ENCODE peak calls at places on chromosomes 13 and 19, in six cellular contexts. Q is activated CD4-positive, alpha-beta T cell treated with anti-CD3 and anti-CD28 coated beads, Interleukin-2, amount 10 ng/mL, durations not matched to agents 7 days and 5 days; C is activated T-cell treated with anti-CD3 and anti-CD28 coated beads, Interleukin-2, amount 50 U/mL, for 4 hours; P is stimulated activated CD8-positive, alpha-beta memory T cell treated with anti-CD3 and anti-CD28 coated beads, Interleukin-2, amount 100 ng/mL, for 1 hour; S is choroid plexus epithelial cell; U is breast epithelium. E is an unnamed sample.

GRCh38 chr19:19324059-19324755 is 3.6 kb downstream of the MAU2 start:
- DNase-seq in Q (no peak), C (no peak), P (no peak), S (no peak), U (no peak), E (no peak)

GRCh38 chr19:47107201-47107952 is 6.2 kb downstream of the ZC3H4 start:
- DNase-seq in Q (peak; percentile 55), C (no peak), P (no peak), S (peak; percentile 36), U (no peak), E (peak; percentile 65)

GRCh38 chr13:43846496-43846895 is 33.0 kb downstream of the CCDC122 start:
- DNase-seq in Q (no peak), C (no peak), P (no peak), S (peak; percentile 65), U (no peak), E (no peak)

GRCh38 chr19:48292798-48293197 is 22.9 kb downstream of the ZNF114 start:
- DNase-seq in Q (no peak), C (no peak), P (no peak), S (peak; percentile 76), U (no peak), E (no peak)

GRCh38 chr13:21344662-21345176 is 114.4 kb downstream of the ZDHHC20 start:
- DNase-seq in Q (peak; percentile 55), C (no peak), P (no peak), S (no peak), U (no peak), E (peak; percentile 64)

GRCh38 chr19:56566904-56567273 is 379 bp upstream of the ZNF470 start:
- DNase-seq in Q (peak; percentile 53), C (peak; percentile 18), P (no peak), S (peak; percentile 34), U (peak; percentile 20), E (peak; percentile 46)

GRCh38 chr19:58518261-58519086 is 1.1 kb downstream of the ZBTB45 start:
- DNase-seq in Q (no peak), C (no peak), P (no peak), S (no peak), U (no peak), E (no peak)

GRCh38 chr19:12773571-12773970 is 1.8 kb downstream of the HOOK2 start:
- DNase-seq in Q (no peak), C (no peak), P (no peak), S (peak; percentile 52), U (no peak), E (no peak)

GRCh38 chr19:39845621-39846175 is 481 bp downstream of the FBL start:
- DNase-seq in Q (no peak), C (no peak), P (no peak), S (peak; percentile 23), U (no peak), E (no peak)

GRCh38 chr19:49097453-49098288 is 12.4 kb downstream of the SNRNP70 start:
- DNase-seq in Q (peak; percentile 78), C (peak; percentile 68), P (peak; percentile 59), S (peak; percentile 84), U (peak; percentile 78), E (peak; percentile 79)

GRCh38 chr13:32150239-32150638 is 118.7 kb downstream of the FRY start:
- DNase-seq in Q (no peak), C (no peak), P (no peak), S (peak; percentile 34), U (no peak), E (no peak)

GRCh38 chr19:43486412-43486811 is 18.1 kb downstream of the PHLDB3 start:
- DNase-seq in Q (no peak), C (no peak), P (no peak), S (no peak), U (no peak), E (no peak)

GRCh38 chr13:51122868-51123267 is 11.8 kb upstream of the C13orf42 start:
- DNase-seq in Q (no peak), C (no peak), P (no peak), S (no peak), U (no peak), E (no peak)

GRCh38 chr13:60230593-60230992 is 66.9 kb upstream of the DIAPH3 start:
- DNase-seq in Q (no peak), C (no peak), P (no peak), S (peak; percentile 69), U (no peak), E (no peak)

GRCh38 chr13:30159446-30159839 is 147.9 kb downstream of the KATNAL1 start:
- DNase-seq in Q (no peak), C (no peak), P (no peak), S (peak; percentile 96), U (no peak), E (peak; percentile 51)

GRCh38 chr13:81406022-81406421 is 1065.1 kb upstream of the SPRY2 start:
- DNase-seq in Q (no peak), C (no peak), P (no peak), S (no peak), U (no peak), E (no peak)

GRCh38 chr13:26927511-26927910 is 166.9 kb upstream of the GPR12 start:
- DNase-seq in Q (no peak), C (no peak), P (no peak), S (no peak), U (no peak), E (no peak)

GRCh38 chr13:114328034-114328433 is 13.7 kb downstream of the CHAMP1 start:
- DNase-seq in Q (no peak), C (no peak), P (no peak), S (no peak), U (no peak), E (no peak)

GRCh38 chr19:15672580-15673175 is at the start of gene CYP4F12:
- DNase-seq in Q (no peak), C (no peak), P (peak; percentile 8), S (no peak), U (peak; percentile 46), E (no peak)

GRCh38 chr13:113947321-113948033 is 26.4 kb downstream of the C13orf46 start:
- DNase-seq in Q (no peak), C (no peak), P (no peak), S (peak; percentile 70), U (peak; percentile 72), E (no peak)

GRCh38 chr13:61884830-61885229 is 469.2 kb upstream of the PCDH20 start:
- DNase-seq in Q (no peak), C (no peak), P (no peak), S (no peak), U (no peak), E (no peak)

GRCh38 chr19:49746206-49746958 is 16.7 kb downstream of the TSKS start:
- DNase-seq in Q (peak; percentile 34), C (peak; percentile 28), P (peak; percentile 10), S (peak; percentile 64), U (peak; percentile 26), E (peak; percentile 23)

GRCh38 chr13:32284927-32285632 is 30.1 kb downstream of the ZAR1L start:
- DNase-seq in Q (no peak), C (no peak), P (no peak), S (peak; percentile 83), U (peak; percentile 77), E (no peak)

GRCh38 chr13:26386026-26386425 is 132.1 kb downstream of the CDK8 start:
- DNase-seq in Q (no peak), C (no peak), P (no peak), S (no peak), U (no peak), E (no peak)

GRCh38 chr13:112895521-112896465 is 73.2 kb upstream of the MCF2L start:
- DNase-seq in Q (no peak), C (no peak), P (no peak), S (no peak), U (no peak), E (no peak)

GRCh38 chr19:35404879-35405622 is 34.2 kb downstream of the GPR42 start:
- DNase-seq in Q (no peak), C (no peak), P (no peak), S (peak; percentile 89), U (peak; percentile 30), E (peak; percentile 36)

GRCh38 chr13:81379183-81379582 is 1038.3 kb upstream of the SPRY2 start:
- DNase-seq in Q (no peak), C (no peak), P (no peak), S (no peak), U (no peak), E (no peak)

GRCh38 chr13:103640617-103641016 is 574.4 kb upstream of the SLC10A2 start:
- DNase-seq in Q (no peak), C (no peak), P (no peak), S (peak; percentile 32), U (no peak), E (no peak)

GRCh38 chr19:49422407-49423277 is 599 bp downstream of the PTH2 start:
- DNase-seq in Q (peak; percentile 67), C (no peak), P (no peak), S (peak; percentile 20), U (no peak), E (peak; percentile 81)

GRCh38 chr13:94590744-94591143 is 5.2 kb downstream of the TGDS start:
- DNase-seq in Q (no peak), C (no peak), P (no peak), S (no peak), U (no peak), E (no peak)

GRCh38 chr19:35114656-35115537 is 726 bp upstream of the FXYD3 start:
- DNase-seq in Q (peak; percentile 61), C (peak; percentile 66), P (peak; percentile 51), S (peak; percentile 54), U (peak; percentile 72), E (peak; percentile 65)

GRCh38 chr13:110677731-110678545 is 28.0 kb downstream of the CARS2 start:
- DNase-seq in Q (no peak), C (no peak), P (no peak), S (peak; percentile 22), U (no peak), E (no peak)

GRCh38 chr13:71605744-71606143 is 261.3 kb downstream of the DACH1 start:
- DNase-seq in Q (no peak), C (no peak), P (no peak), S (no peak), U (no peak), E (no peak)

GRCh38 chr13:20136781-20137703 is 23.8 kb downstream of the GJA3 start:
- DNase-seq in Q (peak; percentile 48), C (peak; percentile 34), P (no peak), S (peak; percentile 21), U (no peak), E (peak; percentile 46)

GRCh38 chr13:106100261-106100919 is 435.1 kb downstream of the EFNB2 start:
- DNase-seq in Q (no peak), C (no peak), P (no peak), S (no peak), U (no peak), E (no peak)

GRCh38 chr19:23526302-23526701 is 131.0 kb upstream of the ZNF91 start:
- DNase-seq in Q (no peak), C (no peak), P (no peak), S (no peak), U (no peak), E (no peak)

GRCh38 chr13:27338816-27339215 is 68.2 kb downstream of the RASL11A start:
- DNase-seq in Q (no peak), C (no peak), P (no peak), S (no peak), U (no peak), E (no peak)